ENCODE peak calls at places on chromosomes 16 and 17, in eight cellular contexts. W is nephron progenitor cell, N is gastrocnemius medialis, C is EH, L is posterior cingulate gyrus, S is GM10248, R is GM19239, X is AG10803. T is an unnamed sample.

GRCh38 chr16:30997887-30998711 is 12.3 kb downstream of the STX1B start:
- DNase-seq in W (no peak), N (no peak), C (peak; percentile 94), L (no peak), S (no peak), R (no peak), X (peak; percentile 82), T (no peak)

GRCh38 chr17:15422392-15422957 is 44.9 kb downstream of the CDRT4 start:
- DNase-seq in W (no peak), N (no peak), C (peak; percentile 55), L (no peak), S (no peak), R (no peak), X (no peak), T (peak; percentile 79)

GRCh38 chr17:76623271-76624146 is 20.0 kb downstream of the ST6GALNAC1 start:
- DNase-seq in W (peak; percentile 87), N (peak; percentile 37), C (peak; percentile 73), L (peak; percentile 96), S (peak; percentile 86), R (peak; percentile 79), X (peak; percentile 60), T (peak; percentile 94)

GRCh38 chr16:3510410-3510809 is 9.6 kb downstream of the CLUAP1 start:
- DNase-seq in W (no peak), N (no peak), C (no peak), L (no peak), S (no peak), R (no peak), X (no peak), T (peak; percentile 61)

GRCh38 chr16:11099672-11100195 is 155.4 kb downstream of the CLEC16A start:
- DNase-seq in W (no peak), N (no peak), C (no peak), L (no peak), S (no peak), R (no peak), X (no peak), T (no peak)

GRCh38 chr16:12930881-12931280 is 29.5 kb downstream of the SHISA9 start:
- DNase-seq in W (no peak), N (no peak), C (no peak), L (no peak), S (no peak), R (no peak), X (no peak), T (no peak)

GRCh38 chr16:54928016-54928356 is 2.7 kb upstream of the IRX5 start:
- DNase-seq in W (no peak), N (no peak), C (peak; percentile 62), L (no peak), S (no peak), R (no peak), X (no peak), T (no peak)

GRCh38 chr16:21190599-21190998 is 20.8 kb downstream of the ZP2 start:
- DNase-seq in W (no peak), N (no peak), C (peak; percentile 71), L (no peak), S (no peak), R (no peak), X (peak; percentile 91), T (no peak)

GRCh38 chr16:64406661-64407267 is 715.1 kb downstream of the CDH11 start:
- DNase-seq in W (no peak), N (no peak), C (no peak), L (no peak), S (no peak), R (no peak), X (no peak), T (no peak)

GRCh38 chr16:15523939-15524338 is 89.6 kb downstream of the BMERB1 start:
- DNase-seq in W (no peak), N (peak; percentile 45), C (peak; percentile 59), L (no peak), S (no peak), R (no peak), X (no peak), T (no peak)

GRCh38 chr17:40540448-40540847 is 24.8 kb downstream of the CCR7 start:
- DNase-seq in W (no peak), N (no peak), C (no peak), L (no peak), S (no peak), R (no peak), X (no peak), T (no peak)

GRCh38 chr17:34401165-34401564 is 38.1 kb upstream of the CCL1 start:
- DNase-seq in W (no peak), N (no peak), C (no peak), L (no peak), S (no peak), R (no peak), X (no peak), T (no peak)

GRCh38 chr16:15642557-15643452 is at the start of gene MARF1:
- DNase-seq in W (peak; percentile 100), N (peak; percentile 97), C (peak; percentile 94), L (peak; percentile 99), S (peak; percentile 90), R (no peak), X (peak; percentile 94), T (peak; percentile 97)

GRCh38 chr17:60534613-60535157 is 8.6 kb upstream of the APPBP2 start:
- DNase-seq in W (no peak), N (no peak), C (no peak), L (no peak), S (no peak), R (no peak), X (no peak), T (no peak)

GRCh38 chr17:50672831-50673551 is 34.7 kb downstream of the ANKRD40 start:
- DNase-seq in W (no peak), N (peak; percentile 60), C (no peak), L (peak; percentile 57), S (no peak), R (no peak), X (no peak), T (no peak)

GRCh38 chr16:90008708-90009145 is 10.5 kb downstream of the DBNDD1 start:
- DNase-seq in W (no peak), N (no peak), C (no peak), L (no peak), S (peak; percentile 75), R (peak; percentile 63), X (no peak), T (no peak)

GRCh38 chr17:67619555-67619954 is 98.2 kb upstream of the NOL11 start:
- DNase-seq in W (no peak), N (no peak), C (no peak), L (no peak), S (no peak), R (no peak), X (no peak), T (no peak)

GRCh38 chr16:70410736-70411135 is 28.2 kb downstream of the ST3GAL2 start:
- DNase-seq in W (no peak), N (no peak), C (no peak), L (no peak), S (no peak), R (no peak), X (no peak), T (no peak)

T was measured in lower leg skin.